ENCODE peak calls at places on chromosomes 16 and 17, in eight cellular contexts. U, R, N, E, X, Q, A and O are unnamed samples.

GRCh38 chr17:40547079-40547784 is 18.0 kb downstream of the CCR7 start:
- DNase-seq in Q (no peak), N (no peak), E (no peak), X (no peak), U (peak; percentile 13), R (no peak), A (no peak), O (no peak)

GRCh38 chr16:53829186-53829747 is 125.3 kb downstream of the FTO start:
- DNase-seq in A (no peak), E (no peak), Q (no peak), N (peak; percentile 25), U (no peak), R (peak; percentile 71), X (peak; percentile 66), O (peak; percentile 51)

GRCh38 chr16:8669481-8669880 is 4.9 kb upstream of the ABAT start:
- DNase-seq in N (no peak), A (no peak), Q (no peak), R (no peak), X (no peak), U (no peak), E (no peak), O (no peak)

GRCh38 chr17:40038882-40039513 is 15.2 kb downstream of the MED24 start:
- DNase-seq in A (peak; percentile 81), R (peak; percentile 87), Q (peak; percentile 28), U (peak; percentile 68), X (peak; percentile 68), N (peak; percentile 89), E (peak; percentile 77), O (peak; percentile 76)

GRCh38 chr17:68600123-68600880 is 865 bp downstream of the FAM20A start:
- DNase-seq in U (peak; percentile 10), A (peak; percentile 74), E (no peak), Q (no peak), X (no peak), R (no peak), N (no peak), O (peak; percentile 56)

GRCh38 chr17:38739305-38739704 is 8.8 kb downstream of the PCGF2 start:
- DNase-seq in U (no peak), E (no peak), R (no peak), X (no peak), Q (no peak), A (no peak), N (no peak), O (no peak)

GRCh38 chr17:8153957-8154607 is 1.9 kb upstream of the PER1 start:
- DNase-seq in R (peak; percentile 98), E (peak; percentile 100), U (peak; percentile 99), Q (peak; percentile 98), X (peak; percentile 96), A (peak; percentile 100), N (peak; percentile 100), O (peak; percentile 99)

GRCh38 chr16:17467923-17468540 is 2.7 kb downstream of the XYLT1 start:
- DNase-seq in A (peak; percentile 80), X (peak; percentile 37), Q (no peak), N (peak; percentile 74), E (peak; percentile 83), R (peak; percentile 69), U (peak; percentile 80), O (peak; percentile 86)

GRCh38 chr17:79536212-79536840 is 74.5 kb downstream of the RBFOX3 start:
- DNase-seq in N (no peak), X (no peak), A (no peak), E (no peak), U (no peak), R (no peak), Q (no peak), O (no peak)

GRCh38 chr16:68760671-68761275 is 23.7 kb downstream of the CDH1 start:
- DNase-seq in X (peak; percentile 60), E (no peak), U (peak; percentile 41), Q (no peak), R (peak; percentile 13), N (peak; percentile 20), A (no peak), O (no peak)

GRCh38 chr17:79985951-79986391 is 49.7 kb downstream of the TBC1D16 start:
- DNase-seq in R (no peak), N (no peak), E (no peak), X (no peak), A (no peak), U (no peak), Q (no peak), O (no peak)

GRCh38 chr17:72189781-72190593 is 69.2 kb downstream of the SOX9 start:
- DNase-seq in E (no peak), R (peak; percentile 36), N (peak; percentile 62), Q (no peak), U (no peak), X (peak; percentile 44), A (no peak), O (no peak)

GRCh38 chr17:17988427-17988945 is 15.8 kb downstream of the DRC3 start:
- DNase-seq in E (no peak), X (no peak), U (no peak), A (no peak), N (no peak), R (no peak), Q (no peak), O (no peak)

GRCh38 chr17:83110755-83111154 is 31.3 kb downstream of the METRNL start:
- DNase-seq in A (no peak), R (peak; percentile 46), Q (no peak), X (no peak), E (no peak), N (peak; percentile 64), U (no peak), O (no peak)

GRCh38 chr16:84121007-84121406 is 4.3 kb upstream of the MBTPS1 start:
- DNase-seq in X (no peak), N (no peak), A (no peak), Q (no peak), U (no peak), R (no peak), E (no peak), O (no peak)

GRCh38 chr16:49750341-49751011 is 105.4 kb downstream of the ZNF423 start:
- DNase-seq in A (no peak), R (no peak), U (no peak), N (peak; percentile 26), X (peak; percentile 37), Q (no peak), E (no peak), O (no peak)

GRCh38 chr17:10812674-10813073 is 8.8 kb upstream of the TMEM238L start:
- DNase-seq in E (no peak), N (no peak), X (no peak), U (peak; percentile 92), A (no peak), Q (no peak), R (no peak), O (no peak)

GRCh38 chr17:77418609-77419008 is 277.8 kb downstream of the SEC14L1 start:
- DNase-seq in N (no peak), E (no peak), Q (no peak), X (no peak), A (peak; percentile 35), U (no peak), R (no peak), O (no peak)

GRCh38 chr16:78303946-78304345 is 204.5 kb downstream of the WWOX start:
- DNase-seq in N (no peak), E (peak; percentile 22), U (no peak), A (no peak), X (no peak), Q (no peak), R (no peak), O (no peak)

GRCh38 chr16:66953462-66954096 is 7.5 kb upstream of the CES3 start:
- DNase-seq in E (no peak), X (no peak), Q (no peak), R (no peak), U (peak; percentile 83), N (no peak), A (no peak), O (no peak)

GRCh38 chr17:36728030-36728991 is 126.9 kb downstream of the MRM1 start:
- DNase-seq in A (no peak), U (no peak), E (no peak), R (no peak), N (no peak), Q (no peak), X (no peak), O (no peak)
- TF ChIP-seq CTCF in A (no peak), U (no peak), E (no peak), R (no peak), N (no peak), Q (no peak), X (no peak), O (no peak)

GRCh38 chr16:85370543-85370880 is 242.6 kb upstream of the GSE1 start:
- DNase-seq in A (no peak), N (no peak), R (no peak), E (no peak), Q (no peak), U (no peak), X (no peak), O (no peak)
- H3K4me3 ChIP-seq in A (no peak overlapping the region), N (no peak overlapping the region), R (no peak overlapping the region), E (no peak overlapping the region), Q (no peak overlapping the region), U (peak overlapping the region; percentile 20), X (no peak overlapping the region), O (no peak overlapping the region)

DNA sequence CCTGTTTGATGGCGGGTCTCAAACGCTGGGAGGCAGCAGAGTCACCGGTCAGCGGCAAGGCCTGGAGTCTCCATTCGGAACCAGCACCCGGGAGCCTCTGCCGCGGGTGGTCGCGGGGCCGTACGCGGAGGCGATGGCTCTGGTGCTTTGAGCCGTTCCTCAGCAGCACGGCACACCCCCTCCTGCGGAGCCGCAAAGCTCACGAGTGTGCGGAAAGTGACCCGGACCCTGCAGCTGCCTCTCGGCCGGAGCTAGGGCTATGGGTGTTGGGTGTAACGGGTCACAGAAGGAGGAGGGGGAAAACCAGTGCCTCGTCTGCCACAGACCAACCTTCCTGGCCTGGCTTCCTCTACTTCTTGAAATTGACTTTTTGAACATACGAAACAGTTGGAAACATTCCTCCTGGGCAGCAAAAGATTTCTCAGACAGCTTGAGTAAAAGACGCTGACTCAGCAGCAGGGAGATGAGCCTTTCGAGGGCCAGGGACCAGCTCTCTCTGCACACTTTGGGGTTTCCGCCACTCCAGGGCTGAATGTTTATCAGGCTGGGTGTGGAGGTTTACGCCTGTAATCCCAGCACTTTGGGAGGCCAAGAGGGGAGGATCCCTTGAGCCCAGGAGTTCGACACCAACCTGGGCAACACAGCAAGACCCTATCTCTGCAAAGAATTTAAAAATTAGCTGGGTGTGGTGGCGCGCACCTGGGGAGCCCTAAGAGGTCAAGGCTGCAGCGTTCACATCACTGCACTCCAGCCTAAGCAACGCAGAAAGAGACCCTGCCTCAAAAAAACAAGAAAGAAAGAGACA is 26.4 kb upstream of the PITPNA start:
- DNase-seq in X (no peak), E (no peak), N (peak; percentile 43), Q (no peak), A (no peak), R (no peak), U (no peak), O (no peak)
- TF ChIP-seq CTCF in X (no peak), E (no peak), N (no peak), Q (no peak), A (no peak), R (no peak), U (no peak), O (no peak)

DNA sequence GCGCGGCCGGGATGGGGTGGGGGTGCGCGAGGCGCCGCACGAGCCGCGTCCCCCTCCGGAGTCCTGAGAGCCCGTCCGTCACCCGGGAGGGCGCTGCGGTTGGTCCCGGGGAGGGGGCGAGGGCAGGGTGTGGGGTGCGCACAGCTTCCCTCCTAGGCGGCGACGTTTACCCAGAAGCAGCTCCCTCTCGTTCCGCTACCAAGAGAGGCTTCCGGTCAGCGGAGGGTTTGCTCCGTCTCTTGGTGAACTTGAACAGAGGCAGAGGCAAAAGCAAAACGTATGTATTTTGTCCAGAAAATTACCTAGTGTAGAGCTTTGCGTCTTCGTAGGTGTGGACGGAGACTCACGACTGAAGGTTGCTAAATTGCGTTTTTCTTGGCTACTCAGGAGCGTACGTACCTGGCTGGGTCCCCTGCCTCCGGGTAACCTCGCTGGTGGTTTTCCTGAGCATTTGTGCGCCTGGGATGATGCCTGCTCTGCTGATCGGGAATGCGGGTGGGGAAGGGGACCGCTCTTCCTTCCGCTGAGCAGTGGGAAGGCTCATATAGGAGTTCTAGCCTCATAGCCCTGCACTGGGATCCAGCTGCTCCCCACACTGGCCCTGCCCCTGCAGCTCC is 824 bp downstream of the WSCD1 start:
- DNase-seq in N (no peak), X (no peak), Q (no peak), A (no peak), E (no peak), U (peak; percentile 27), R (no peak), O (peak; percentile 24)
- H3K4me3 ChIP-seq in N (peak overlapping the region; percentile 92), X (peak overlapping the region; percentile 25), Q (peak overlapping the region; percentile 67), A (peak overlapping the region; percentile 32), E (peak overlapping the region; percentile 11), U (peak overlapping the region; percentile 62), R (no peak overlapping the region), O (peak overlapping the region; percentile 37)